ENCODE peak calls at places on chromosomes 7 and 10, in four cellular contexts. I, Q, F and D are unnamed samples.

GRCh38 chr7:158572000-158572828 is 15.4 kb downstream of the PTPRN2 start:
- DNase-seq in I (peak; percentile 84), Q (no peak), F (peak; percentile 27), D (peak; percentile 53)

GRCh38 chr7:99036531-99037175 is 107.3 kb downstream of the SMURF1 start:
- DNase-seq in I (peak; percentile 68), Q (peak; percentile 84), F (peak; percentile 32), D (no peak)

GRCh38 chr7:107355616-107356015 is 114.2 kb upstream of the GPR22 start:
- DNase-seq in I (no peak), Q (no peak), F (no peak), D (no peak)

GRCh38 chr10:70715853-70716795 is 43.8 kb downstream of the ADAMTS14 start:
- DNase-seq in I (no peak), Q (no peak), F (peak; percentile 19), D (peak; percentile 4)

GRCh38 chr10:15518256-15518655 is 147.2 kb upstream of the FAM171A1 start:
- DNase-seq in I (no peak), Q (no peak), F (no peak), D (no peak)

GRCh38 chr10:43384252-43385221 is 13.1 kb downstream of the FXYD4 start:
- DNase-seq in I (no peak), Q (no peak), F (no peak), D (no peak)

GRCh38 chr10:47291682-47292081 is 8.3 kb upstream of the GDF10 start:
- DNase-seq in I (no peak), Q (no peak), F (no peak), D (no peak)

GRCh38 chr7:44378744-44379143 is 53.4 kb upstream of the CAMK2B start:
- DNase-seq in I (no peak), Q (no peak), F (peak; percentile 75), D (no peak)

GRCh38 chr7:11881680-11882079 is 49.7 kb upstream of the THSD7A start:
- DNase-seq in I (no peak), Q (no peak), F (no peak), D (no peak)

GRCh38 chr7:146176790-146177189 is 60.2 kb downstream of the CNTNAP2 start:
- DNase-seq in I (no peak), Q (no peak), F (no peak), D (no peak)

GRCh38 chr10:70693619-70694286 is 21.4 kb downstream of the ADAMTS14 start:
- DNase-seq in I (peak; percentile 90), Q (no peak), F (no peak), D (no peak)

GRCh38 chr10:57294698-57295097 is 933.6 kb upstream of the ZWINT start:
- DNase-seq in I (no peak), Q (no peak), F (no peak), D (no peak)

GRCh38 chr10:108358912-108359311 is 1194.4 kb upstream of the SORCS1 start:
- DNase-seq in I (peak; percentile 4), Q (no peak), F (peak; percentile 2), D (no peak)

GRCh38 chr10:78332699-78333098 is 299.0 kb downstream of the RPS24 start:
- DNase-seq in I (no peak), Q (no peak), F (no peak), D (no peak)

GRCh38 chr7:46131916-46132795 is 211.1 kb upstream of the IGFBP3 start:
- DNase-seq in I (no peak), Q (no peak), F (peak; percentile 43), D (no peak)

GRCh38 chr7:150962743-150963399 is 15.2 kb downstream of the KCNH2 start:
- DNase-seq in I (peak; percentile 94), Q (peak; percentile 83), F (peak; percentile 18), D (peak; percentile 32)

GRCh38 chr10:81108516-81109199 is 571.0 kb downstream of the SH2D4B start:
- DNase-seq in I (no peak), Q (no peak), F (no peak), D (no peak)

GRCh38 chr7:20348408-20348807 is 17.7 kb downstream of the ITGB8 start:
- DNase-seq in I (no peak), Q (no peak), F (no peak), D (no peak)

GRCh38 chr7:131300078-131300477 is 27.6 kb upstream of the MKLN1 start:
- DNase-seq in I (no peak), Q (no peak), F (no peak), D (no peak)

GRCh38 chr7:131302453-131302852 is 25.2 kb upstream of the MKLN1 start:
- DNase-seq in I (no peak), Q (no peak), F (no peak), D (no peak)

GRCh38 chr7:131300572-131301466 is 26.9 kb upstream of the MKLN1 start:
- DNase-seq in I (no peak), Q (no peak), F (no peak), D (no peak)

GRCh38 chr7:131305152-131305551 is 22.5 kb upstream of the MKLN1 start:
- DNase-seq in I (no peak), Q (no peak), F (peak; percentile 47), D (no peak)

GRCh38 chr7:131302876-131303707 is 24.6 kb upstream of the MKLN1 start:
- DNase-seq in I (no peak), Q (no peak), F (peak; percentile 16), D (peak; percentile 31)
- TF ChIP-seq JUND in I (no peak), Q (no peak), F (no peak), D (no peak)

GRCh38 chr10:97505152-97505551 is 6.4 kb downstream of the UBTD1 start:
- DNase-seq in I (no peak), Q (no peak), F (no peak), D (no peak)

GRCh38 chr10:97509120-97509670 is 10.5 kb downstream of the UBTD1 start:
- DNase-seq in I (no peak), Q (no peak), F (no peak), D (no peak)

GRCh38 chr10:97510686-97511085 is 12.0 kb downstream of the UBTD1 start:
- DNase-seq in I (no peak), Q (peak; percentile 35), F (no peak), D (no peak)

GRCh38 chr10:97506214-97506991 is 7.7 kb downstream of the UBTD1 start:
- DNase-seq in I (no peak), Q (no peak), F (no peak), D (no peak)

GRCh38 chr10:97508342-97508741 is 9.6 kb downstream of the UBTD1 start:
- DNase-seq in I (no peak), Q (no peak), F (no peak), D (no peak)
- TF ChIP-seq JUND in I (no peak), Q (no peak), F (no peak), D (no peak)

DNA sequence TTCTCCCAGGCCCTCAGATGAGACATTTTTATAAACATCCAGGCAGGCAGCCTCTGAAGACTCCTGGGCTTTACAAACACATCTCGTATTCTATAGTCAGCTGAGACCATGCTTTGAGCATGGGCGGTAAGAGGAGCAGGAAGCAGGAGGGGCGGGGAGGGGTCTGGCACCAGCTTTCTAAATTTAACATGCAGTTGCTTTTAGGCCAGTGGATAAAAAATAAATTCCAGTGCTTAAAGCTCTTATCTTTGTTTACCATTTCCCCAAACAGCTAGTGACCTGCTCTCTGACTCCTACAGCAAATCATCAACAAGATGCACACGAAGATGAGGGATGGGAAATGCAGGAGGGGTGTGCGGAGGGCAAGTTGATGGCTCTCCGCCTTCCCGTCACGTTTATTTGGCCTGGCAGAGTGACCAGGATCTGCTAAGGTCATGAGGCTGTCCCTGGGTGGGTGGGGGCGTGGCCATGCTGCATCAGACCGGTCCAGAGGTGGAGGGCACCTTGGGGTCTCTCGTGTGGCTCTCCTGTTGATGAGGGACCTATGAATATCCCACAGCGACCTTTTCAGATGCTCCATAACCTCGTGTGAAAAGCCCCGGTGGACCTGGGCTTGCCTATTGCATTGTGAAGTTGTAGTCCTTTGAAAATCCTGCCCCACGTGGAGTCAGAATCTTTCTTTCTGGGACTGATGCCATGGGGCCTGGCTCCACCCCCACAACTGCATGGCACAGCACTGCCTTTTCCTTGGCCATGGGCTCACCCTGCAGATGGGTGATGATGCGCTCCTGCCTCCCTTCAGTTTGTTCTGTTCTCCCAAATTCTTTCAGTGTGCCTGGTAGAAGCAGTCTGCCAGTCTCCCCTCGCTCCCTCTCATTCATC is 67.5 kb downstream of the PARP12 start:
- DNase-seq in I (no peak), Q (no peak), F (no peak), D (no peak)
- TF ChIP-seq JUND in I (no peak), Q (no peak), F (no peak), D (no peak)

GRCh38 chr7:116496653-116497052 is 2.9 kb upstream of the CAV2 start:
- DNase-seq in I (no peak), Q (no peak), F (no peak), D (no peak)

GRCh38 chr7:116500071-116500853 is 724 bp downstream of the CAV2 start:
- DNase-seq in I (peak; percentile 19), Q (no peak), F (no peak), D (no peak)

GRCh38 chr7:116495737-116496136 is 3.8 kb upstream of the CAV2 start:
- DNase-seq in I (no peak), Q (no peak), F (no peak), D (no peak)

GRCh38 chr7:116499168-116500070 is at the start of gene CAV2:
- DNase-seq in I (peak; percentile 64), Q (peak; percentile 69), F (no peak), D (no peak)

GRCh38 chr7:116497708-116498107 is 1.8 kb upstream of the CAV2 start:
- DNase-seq in I (no peak), Q (no peak), F (no peak), D (no peak)
- TF ChIP-seq JUND in I (no peak), Q (no peak), F (no peak), D (no peak)

GRCh38 chr7:148325208-148325607 is 265.4 kb upstream of the C7orf33 start:
- DNase-seq in I (no peak), Q (no peak), F (no peak), D (no peak)

GRCh38 chr7:148330124-148330818 is 260.3 kb upstream of the C7orf33 start:
- DNase-seq in I (no peak), Q (no peak), F (no peak), D (no peak)

GRCh38 chr7:148330822-148331221 is 259.7 kb upstream of the C7orf33 start:
- DNase-seq in I (no peak), Q (no peak), F (no peak), D (no peak)

GRCh38 chr7:148328906-148329305 is 261.7 kb upstream of the C7orf33 start:
- DNase-seq in I (no peak), Q (no peak), F (no peak), D (no peak)

GRCh38 chr7:148327379-148327778 is 263.2 kb upstream of the C7orf33 start:
- DNase-seq in I (no peak), Q (no peak), F (peak; percentile 30), D (no peak)
- TF ChIP-seq JUND in I (no peak), Q (peak; percentile 30), F (peak; percentile 49), D (no peak)

GRCh38 chr10:7230036-7230435 is 180.8 kb downstream of the SFMBT2 start:
- DNase-seq in I (no peak), Q (no peak), F (no peak), D (no peak)

GRCh38 chr10:7230956-7231355 is 179.9 kb downstream of the SFMBT2 start:
- DNase-seq in I (no peak), Q (no peak), F (no peak), D (no peak)

GRCh38 chr10:7233259-7233991 is 177.4 kb downstream of the SFMBT2 start:
- DNase-seq in I (no peak), Q (no peak), F (peak; percentile 9), D (peak; percentile 100)

GRCh38 chr10:7234109-7234508 is 176.7 kb downstream of the SFMBT2 start:
- DNase-seq in I (no peak), Q (no peak), F (no peak), D (no peak)

GRCh38 chr10:7231420-7232414 is 179.1 kb downstream of the SFMBT2 start:
- DNase-seq in I (no peak), Q (no peak), F (no peak), D (peak; percentile 25)
- TF ChIP-seq JUND in I (no peak), Q (no peak), F (no peak), D (no peak)